ENCODE peak calls at places on chromosomes 3 and 15, in five cellular contexts. Q, R, S, G and P are unnamed samples.

GRCh38 chr3:160564205-160564922 is 1.0 kb downstream of the KPNA4 start:
- DNase-seq in R (no peak), S (no peak), Q (peak), G (no peak), P (no peak)

GRCh38 chr15:79494392-79494909 is 62.3 kb downstream of the MINAR1 start:
- DNase-seq in G (no peak), Q (no peak), R (no peak), S (no peak), P (no peak)

GRCh38 chr3:159819676-159820075 is 169.0 kb upstream of the IL12A start:
- DNase-seq in Q (no peak), S (no peak), R (no peak), G (no peak), P (no peak)

GRCh38 chr3:65785065-65785645 is 253.6 kb downstream of the MAGI1 start:
- DNase-seq in Q (no peak), G (no peak), S (peak), R (peak), P (no peak)

GRCh38 chr3:188734395-188734794 is 437.4 kb upstream of the TPRG1 start:
- DNase-seq in S (no peak), G (no peak), Q (no peak), R (peak), P (no peak)

GRCh38 chr15:74525946-74526345 is 15.1 kb upstream of the ARID3B start:
- DNase-seq in G (no peak), Q (no peak), S (no peak), R (peak), P (no peak)

GRCh38 chr3:101383156-101383575 is 62.8 kb upstream of the IMPG2 start:
- DNase-seq in Q (no peak), G (no peak), S (no peak), R (no peak), P (no peak)

GRCh38 chr3:13764161-13764560 is 115.7 kb downstream of the WNT7A start:
- DNase-seq in G (no peak), R (no peak), S (no peak), Q (no peak), P (no peak)

GRCh38 chr3:50302095-50303037 is 1.0 kb downstream of the HYAL1 start:
- DNase-seq in Q (no peak), G (no peak), R (no peak), S (no peak), P (no peak)

GRCh38 chr15:81595752-81596151 is 221.7 kb upstream of the TMC3 start:
- DNase-seq in S (no peak), Q (no peak), G (no peak), R (no peak), P (no peak)

GRCh38 chr15:29570931-29571727 is 251.1 kb downstream of the TJP1 start:
- DNase-seq in G (no peak), R (peak), S (no peak), Q (no peak), P (no peak)

GRCh38 chr15:99944131-99944530 is 210.9 kb upstream of the LYSMD4 start:
- DNase-seq in S (no peak), Q (no peak), R (no peak), G (no peak), P (no peak)

GRCh38 chr3:51982838-51983577 is at the start of gene ACY1:
- DNase-seq in Q (peak), G (peak), R (peak), S (peak), P (no peak)

GRCh38 chr3:24377218-24377993 is 117.2 kb downstream of the THRB start:
- DNase-seq in R (peak), S (no peak), G (peak), Q (no peak), P (no peak)

GRCh38 chr3:169122407-169122806 is 541.1 kb downstream of the MECOM start:
- DNase-seq in R (no peak), G (no peak), S (no peak), Q (no peak), P (no peak)

DNA sequence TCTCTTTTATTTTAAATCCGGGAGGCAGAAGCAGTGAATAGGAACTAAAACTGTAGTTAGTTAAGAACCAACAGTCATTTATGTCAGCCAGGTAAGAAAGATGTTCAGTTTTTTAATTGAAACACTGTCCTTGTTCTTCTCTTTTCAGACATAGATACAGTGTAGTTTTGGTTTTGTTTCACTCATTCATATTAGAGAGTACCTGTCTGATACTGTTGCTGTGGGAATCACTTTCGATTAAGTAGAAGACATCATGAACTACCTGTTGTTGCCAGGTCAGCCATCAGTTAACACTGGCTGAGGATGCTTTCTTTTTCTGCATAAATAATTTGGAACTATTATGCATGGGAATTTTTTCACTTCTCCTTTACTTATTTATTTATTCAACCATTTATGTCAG is 700.4 kb downstream of the OTOL1 start:
- DNase-seq in R (no peak), G (no peak), S (no peak), Q (no peak), P (no peak)
- TF ChIP-seq CTCF in R (no peak), G (no peak), S (no peak), Q (no peak), P (no peak)

DNA sequence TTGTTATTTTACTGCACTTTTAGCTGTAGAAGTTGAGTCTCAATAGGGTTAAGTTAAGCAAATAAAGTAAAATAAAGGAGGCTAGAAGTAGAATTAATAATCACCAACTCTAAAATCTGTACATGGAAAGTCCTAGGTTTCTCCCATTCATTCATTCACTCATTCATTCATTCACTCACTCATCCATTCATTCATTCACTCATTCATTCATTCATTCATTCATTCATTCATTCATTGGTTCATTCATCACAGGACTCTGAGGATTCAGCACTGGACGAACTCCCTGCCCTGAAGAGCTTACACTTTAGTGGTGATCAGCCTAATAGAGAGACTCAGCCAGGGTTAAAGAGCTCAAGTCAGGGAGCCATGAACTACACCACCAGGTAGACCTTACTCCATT is 4.5 kb upstream of the LSG1 start:
- DNase-seq in G (no peak), Q (no peak), S (no peak), R (no peak), P (no peak)
- TF ChIP-seq CTCF in G (no peak), Q (no peak), S (no peak), R (no peak), P (no peak)

GRCh38 chr15:96331141-96331941 is 841 bp downstream of the NR2F2 start:
- DNase-seq in S (no peak), G (peak), Q (peak), R (peak), P (no peak)
- TF ChIP-seq CTCF in S (no peak), G (no peak), Q (no peak), R (no peak), P (no peak)

GRCh38 chr3:94990952-94991705 is 928.3 kb downstream of the NSUN3 start:
- DNase-seq in Q (no peak), G (no peak), S (no peak), R (no peak), P (no peak)
- TF ChIP-seq CTCF in Q (no peak), G (no peak), S (no peak), R (no peak), P (peak)

DNA sequence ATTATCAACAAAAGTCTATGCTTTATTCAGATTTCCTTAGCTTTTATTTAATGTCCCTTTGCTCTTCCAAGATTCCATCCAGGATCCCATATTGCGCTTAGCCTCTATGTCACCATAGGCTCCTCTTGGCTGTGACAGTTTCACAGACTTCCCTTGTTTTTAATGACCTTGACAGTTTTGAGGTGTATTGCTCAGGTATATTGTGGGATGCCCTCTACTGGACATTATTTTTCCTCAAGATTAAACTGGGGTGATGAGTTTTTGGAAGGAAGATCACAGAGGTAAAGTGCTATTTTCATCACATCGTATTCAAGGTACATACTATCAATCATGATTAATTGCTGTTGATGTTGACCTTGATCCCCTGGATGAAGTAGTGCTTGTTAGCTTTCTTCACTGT is 99.1 kb upstream of the SMAD3 start:
- DNase-seq in Q (no peak), R (peak), G (no peak), S (no peak), P (no peak)
- TF ChIP-seq CTCF in Q (peak), R (peak), G (no peak), S (peak), P (peak)

GRCh38 chr3:138686771-138687221 is 78.2 kb downstream of the FAIM start:
- DNase-seq in S (peak), R (no peak), G (no peak), Q (no peak), P (no peak)

GRCh38 chr3:138690036-138690435 is 81.5 kb downstream of the FAIM start:
- DNase-seq in Q (no peak), G (no peak), R (no peak), S (no peak), P (no peak)

GRCh38 chr3:138687236-138687635 is 78.7 kb downstream of the FAIM start:
- DNase-seq in G (no peak), R (peak), S (no peak), Q (no peak), P (no peak)

GRCh38 chr3:138692152-138692551 is 83.6 kb downstream of the FAIM start:
- DNase-seq in S (no peak), Q (no peak), G (no peak), R (no peak), P (no peak)

GRCh38 chr3:138688871-138689299 is 80.3 kb downstream of the FAIM start:
- DNase-seq in S (no peak), G (no peak), R (no peak), Q (no peak), P (no peak)
- TF ChIP-seq CTCF in S (no peak), G (no peak), R (no peak), Q (no peak), P (no peak)